ENCODE peak calls at places on chromosomes 1 and 21, in six cellular contexts. B is SK-MEL-5; Y is naive thymus-derived CD8-positive, alpha-beta T cell; W is T-helper 2 cell; D is activated naive CD4-positive, alpha-beta T cell; H is activated CD8-positive, alpha-beta memory T cell treated with anti-CD3 and anti-CD28 coated beads for 24 hours. P is an unnamed sample.
A peak's percentile ranks its signal among the peaks of the same experiment; 100 is the strongest.

GRCh38 chr1:214004014-214004413 is 16.2 kb downstream of the PROX1 start:
- DNase-seq in B (no peak), Y (no peak), W (no peak), D (no peak), H (no peak), P (no peak)

GRCh38 chr1:28517649-28517999 is 11.8 kb downstream of the RCC1 start:
- DNase-seq in B (peak; percentile 25), Y (no peak), W (no peak), D (no peak), H (peak; percentile 67), P (no peak)

GRCh38 chr1:201426395-201427310 is 5.1 kb upstream of the TNNI1 start:
- DNase-seq in B (no peak), Y (no peak), W (no peak), D (no peak), H (no peak), P (no peak)

GRCh38 chr1:200739499-200740290 is 1.0 kb downstream of the CAMSAP2 start:
- DNase-seq in B (peak; percentile 21), Y (no peak), W (no peak), D (no peak), H (no peak), P (no peak)

GRCh38 chr1:3427711-3428704 is 26.5 kb upstream of the ARHGEF16 start:
- DNase-seq in B (no peak), Y (no peak), W (no peak), D (no peak), H (no peak), P (no peak)

GRCh38 chr1:100476736-100477135 is 61.2 kb upstream of the GPR88 start:
- DNase-seq in B (no peak), Y (no peak), W (no peak), D (no peak), H (no peak), P (no peak)

GRCh38 chr1:212124891-212125582 is 89.5 kb downstream of the DTL start:
- DNase-seq in B (no peak), Y (no peak), W (no peak), D (no peak), H (no peak), P (no peak)

GRCh38 chr21:34807146-34807880 is 138.5 kb downstream of the CLIC6 start:
- DNase-seq in B (no peak), Y (peak; percentile 5), W (no peak), D (no peak), H (peak; percentile 82), P (no peak)

GRCh38 chr1:41835488-41835887 is 83.2 kb downstream of the HIVEP3 start:
- DNase-seq in B (no peak), Y (no peak), W (no peak), D (no peak), H (no peak), P (no peak)

GRCh38 chr1:170729608-170730378 is 65.9 kb downstream of the PRRX1 start:
- DNase-seq in B (no peak), Y (no peak), W (no peak), D (no peak), H (no peak), P (no peak)

GRCh38 chr1:88946845-88947244 is 45.6 kb downstream of the KYAT3 start:
- DNase-seq in B (no peak), Y (no peak), W (no peak), D (no peak), H (no peak), P (no peak)

GRCh38 chr1:247056071-247056470 is 22.5 kb downstream of the ZNF670 start:
- DNase-seq in B (no peak), Y (no peak), W (no peak), D (no peak), H (no peak), P (no peak)

P was measured in putamen.